ENCODE peak calls at places on chromosome 12, in nine cellular contexts. B is CD8-positive, alpha-beta memory T cell; D is heart right ventricle; O is transverse colon; Y is heart left ventricle; X is psoas muscle; H is esophagus squamous epithelium; K is cardiac muscle cell; E is tibial artery. A is an unnamed sample.

GRCh38 chr12:111780166-111780565 is 13.4 kb downstream of the ALDH2 start:
- DNase-seq in X (no peak), Y (no peak), K (no peak), D (no peak), E (no peak), H (no peak), O (peak; percentile 62), B (no peak), A (no peak)

GRCh38 chr12:11621797-11622423 is 27.6 kb upstream of the ETV6 start:
- DNase-seq in B (peak; percentile 63), Y (no peak), X (no peak), O (peak; percentile 22), H (no peak), D (peak; percentile 20), E (no peak), K (peak; percentile 27), A (peak; percentile 7)

GRCh38 chr12:50751921-50752721 is 11.8 kb upstream of the ATF1 start:
- DNase-seq in E (no peak), B (no peak), X (peak; percentile 59), O (no peak), D (no peak), Y (no peak), H (no peak), K (no peak), A (no peak)

GRCh38 chr12:64256166-64256800 is 34.2 kb upstream of the KICS2 start:
- DNase-seq in O (no peak), Y (no peak), B (no peak), H (no peak), E (no peak), X (no peak), D (peak; percentile 29), K (peak; percentile 81), A (peak; percentile 83)

GRCh38 chr12:127284870-127285431 is 982.0 kb upstream of the TMEM132C start:
- DNase-seq in E (peak; percentile 61), H (no peak), O (no peak), X (peak; percentile 72), D (no peak), B (no peak), Y (no peak), K (peak; percentile 67), A (no peak)

GRCh38 chr12:68798880-68799229 is 9.1 kb upstream of the MDM2 start:
- DNase-seq in K (no peak), Y (no peak), D (no peak), O (no peak), B (no peak), H (no peak), E (no peak), X (no peak), A (no peak)

GRCh38 chr12:62801796-62802195 is 133.2 kb downstream of the PPM1H start:
- DNase-seq in D (no peak), K (no peak), B (no peak), E (no peak), O (no peak), H (no peak), X (no peak), Y (no peak), A (no peak)

GRCh38 chr12:21334771-21335325 is at the start of gene SLCO1A2:
- DNase-seq in K (no peak), D (no peak), H (no peak), O (no peak), Y (no peak), X (no peak), B (no peak), E (no peak), A (no peak)

GRCh38 chr12:79983492-79983891 is 48.6 kb upstream of the PPP1R12A start:
- DNase-seq in Y (no peak), O (no peak), H (no peak), B (no peak), E (no peak), D (no peak), X (no peak), K (peak; percentile 61), A (no peak)

GRCh38 chr12:117344716-117345115 is 16.7 kb downstream of the NOS1 start:
- DNase-seq in Y (no peak), O (no peak), H (no peak), K (no peak), X (no peak), D (no peak), E (no peak), B (no peak), A (no peak)

DNA sequence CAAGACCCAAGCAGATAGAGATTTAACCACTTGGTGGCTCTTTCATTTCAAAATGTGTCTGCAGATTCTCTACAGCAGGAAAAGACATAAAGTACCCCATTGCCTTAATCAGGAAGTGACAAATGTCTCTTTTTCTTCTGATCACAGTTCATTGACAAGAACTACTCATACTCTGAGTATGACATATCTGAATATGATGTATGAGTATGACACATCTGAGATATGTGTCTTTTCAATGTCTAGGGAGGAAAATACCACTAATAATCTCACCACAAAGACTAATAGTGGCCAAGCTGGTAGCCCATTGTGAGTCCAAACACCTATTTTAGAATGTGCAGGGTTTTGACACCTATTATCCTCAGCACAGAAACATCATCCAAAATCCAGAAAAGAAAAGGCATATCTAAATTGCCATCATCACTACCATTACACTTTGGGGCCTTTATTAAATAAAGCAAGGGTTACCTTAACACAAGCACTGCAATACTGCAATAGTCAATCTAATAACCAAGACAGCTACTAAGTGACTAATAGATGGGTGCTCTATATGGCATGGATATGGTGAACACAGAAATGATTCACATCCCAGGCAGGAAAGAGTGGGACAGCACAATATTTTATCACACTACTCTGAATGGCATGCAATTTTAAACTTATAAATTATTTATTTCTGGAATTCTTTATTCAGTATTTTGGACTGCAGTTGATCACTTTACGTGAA is 243.7 kb upstream of the FAR2 start:
- DNase-seq in D (no peak), E (no peak), O (no peak), K (no peak), B (no peak), Y (no peak), X (no peak), H (no peak), A (no peak)
- H3K36me3 ChIP-seq in D (no peaks in the 10 kb centered on the region), E (no peaks in the 10 kb centered on the region), O (no peaks in the 10 kb centered on the region), K (no peaks in the 10 kb centered on the region), B (no peaks in the 10 kb centered on the region), Y (no peaks in the 10 kb centered on the region), X (no peaks in the 10 kb centered on the region), H (no peaks in the 10 kb centered on the region), A (no peaks in the 10 kb centered on the region)

GRCh38 chr12:103801709-103802585 is 39.1 kb downstream of the NT5DC3 start:
- DNase-seq in H (no peak), E (no peak), B (no peak), X (peak; percentile 76), O (no peak), Y (no peak), K (peak; percentile 70), D (no peak), A (no peak)
- H3K4me1 ChIP-seq in H (peaks cover 53% of the 10 kb centered on the region), E (peaks cover 67% of the 10 kb centered on the region), B (no peaks in the 10 kb centered on the region), X (peaks cover 59% of the 10 kb centered on the region), O (peaks cover 43% of the 10 kb centered on the region), Y (peaks cover 7% of the 10 kb centered on the region), K (peaks cover 10% of the 10 kb centered on the region), D (peaks cover 28% of the 10 kb centered on the region), A (peaks cover 22% of the 10 kb centered on the region)

DNA sequence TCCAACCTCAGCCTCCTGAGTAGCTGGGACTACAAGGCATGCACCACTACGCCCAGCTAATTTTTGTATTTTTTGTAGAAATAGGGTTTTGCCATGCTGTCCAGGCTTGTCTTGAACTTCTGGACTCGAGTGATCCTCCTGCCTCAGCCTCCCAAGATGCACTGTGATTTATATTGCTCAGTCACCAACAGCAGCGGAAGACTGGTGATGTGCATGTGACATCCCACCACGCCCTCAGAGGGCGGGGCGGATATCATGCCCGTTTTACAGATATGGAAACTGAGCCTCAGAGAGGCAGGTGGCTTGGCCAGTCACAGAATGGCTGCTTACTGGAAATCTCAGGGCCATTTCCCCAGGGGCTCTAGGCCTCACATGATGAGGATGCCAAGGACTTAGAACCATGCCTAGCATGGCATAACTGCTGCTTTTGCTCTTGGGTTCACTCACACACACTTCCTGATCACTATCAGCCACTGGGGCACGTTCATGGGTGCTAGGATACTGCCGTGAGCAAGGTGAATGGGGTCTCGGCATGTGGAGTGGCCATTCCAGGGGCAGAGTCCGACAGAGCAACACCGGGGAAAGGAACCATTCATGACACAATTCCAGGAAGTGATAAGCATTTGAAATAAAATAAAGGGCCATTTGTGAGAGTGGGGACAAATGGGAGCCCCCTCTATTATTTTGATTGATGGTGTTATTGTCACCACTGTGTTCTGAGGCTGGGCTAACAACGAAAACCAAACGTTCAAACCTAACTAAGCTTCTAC is 31.9 kb downstream of the RBM19 start:
- DNase-seq in E (no peak), D (no peak), X (no peak), O (no peak), H (no peak), K (no peak), B (no peak), Y (no peak), A (no peak)
- H3K36me3 ChIP-seq in E (peaks cover 60% of the 10 kb centered on the region), D (peaks cover 83% of the 10 kb centered on the region), X (peaks cover 85% of the 10 kb centered on the region), O (no peaks in the 10 kb centered on the region), H (no peaks in the 10 kb centered on the region), K (no peaks in the 10 kb centered on the region), B (peaks cover 25% of the 10 kb centered on the region), Y (no peaks in the 10 kb centered on the region), A (no peaks in the 10 kb centered on the region)

DNA sequence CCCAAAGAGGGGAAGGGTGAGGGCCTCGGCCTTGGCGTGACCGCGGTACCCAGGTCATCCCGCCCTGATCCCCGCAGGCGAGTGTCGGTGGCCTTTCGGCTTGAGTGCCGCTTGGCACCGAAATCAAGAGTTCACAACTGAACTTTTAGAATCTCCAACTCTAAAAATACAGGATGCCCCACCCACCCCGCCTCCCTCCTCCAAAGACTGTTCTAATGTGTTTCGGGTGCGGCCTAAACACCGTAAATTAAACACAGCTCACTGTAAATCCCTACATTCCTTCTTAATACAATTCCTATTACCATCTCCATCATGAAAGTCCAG is 11.4 kb downstream of the SCNN1A start:
- DNase-seq in Y (no peak), E (no peak), X (no peak), K (no peak), D (peak; percentile 59), O (no peak), B (no peak), H (no peak), A (no peak)
- H3K4me1 ChIP-seq in Y (peaks cover 8% of the 10 kb centered on the region), E (peaks cover 24% of the 10 kb centered on the region), X (peaks cover 17% of the 10 kb centered on the region), K (no peaks in the 10 kb centered on the region), D (peaks cover 32% of the 10 kb centered on the region), O (peaks cover 80% of the 10 kb centered on the region), B (peaks cover 32% of the 10 kb centered on the region), H (peaks cover 83% of the 10 kb centered on the region), A (no peaks in the 10 kb centered on the region)

A was measured in SJCRH30.